ENCODE peak calls at places on chromosome 5, in six cellular contexts. One of them, this sample, is unnamed.
A peak's percentile ranks its signal among the peaks of the same experiment; 100 is the strongest.

GRCh38 chr5:74275204-74275992 is 365.1 kb downstream of the ENC1 start:
- DNase-seq in right atrium auricular region: no peak
- DNase-seq in HL-60: peak; percentile 25
- DNase-seq in endodermal cell: no peak
- DNase-seq in foreskin keratinocyte: no peak
- DNase-seq in keratinocyte: no peak
- DNase-seq in this sample: no peak

GRCh38 chr5:32814141-32814540 is 103.0 kb downstream of the NPR3 start:
- DNase-seq in right atrium auricular region: no peak
- DNase-seq in HL-60: no peak
- DNase-seq in endodermal cell: no peak
- DNase-seq in foreskin keratinocyte: no peak
- DNase-seq in keratinocyte: no peak
- DNase-seq in this sample: no peak

GRCh38 chr5:179178016-179178575 is 117.9 kb downstream of the ZNF354C start:
- DNase-seq in right atrium auricular region: no peak
- DNase-seq in HL-60: no peak
- DNase-seq in endodermal cell: no peak
- DNase-seq in foreskin keratinocyte: no peak
- DNase-seq in keratinocyte: no peak
- DNase-seq in this sample: no peak

GRCh38 chr5:56359809-56360685 is 126.9 kb upstream of the ANKRD55 start:
- DNase-seq in right atrium auricular region: no peak
- DNase-seq in HL-60: no peak
- DNase-seq in endodermal cell: no peak
- DNase-seq in foreskin keratinocyte: no peak
- DNase-seq in keratinocyte: no peak
- DNase-seq in this sample: no peak

GRCh38 chr5:68424799-68425537 is 209.4 kb downstream of the PIK3R1 start:
- DNase-seq in right atrium auricular region: no peak
- DNase-seq in HL-60: peak; percentile 2
- DNase-seq in endodermal cell: no peak
- DNase-seq in foreskin keratinocyte: no peak
- DNase-seq in keratinocyte: no peak
- DNase-seq in this sample: no peak

GRCh38 chr5:169745441-169746146 is 108.5 kb downstream of the DOCK2 start:
- DNase-seq in right atrium auricular region: no peak
- DNase-seq in HL-60: no peak
- DNase-seq in endodermal cell: peak; percentile 80
- DNase-seq in foreskin keratinocyte: peak; percentile 50
- DNase-seq in keratinocyte: no peak
- DNase-seq in this sample: peak; percentile 54

GRCh38 chr5:147854894-147855773 is 23.4 kb upstream of the SCGB3A2 start:
- DNase-seq in right atrium auricular region: no peak
- DNase-seq in HL-60: no peak
- DNase-seq in endodermal cell: no peak
- DNase-seq in foreskin keratinocyte: no peak
- DNase-seq in keratinocyte: no peak
- DNase-seq in this sample: no peak

GRCh38 chr5:24855485-24855884 is 210.7 kb upstream of the CDH10 start:
- DNase-seq in right atrium auricular region: no peak
- DNase-seq in HL-60: no peak
- DNase-seq in endodermal cell: peak; percentile 67
- DNase-seq in foreskin keratinocyte: no peak
- DNase-seq in keratinocyte: no peak
- DNase-seq in this sample: no peak

GRCh38 chr5:1732238-1732880 is 67.3 kb downstream of the MRPL36 start:
- DNase-seq in right atrium auricular region: peak; percentile 43
- DNase-seq in HL-60: no peak
- DNase-seq in endodermal cell: peak; percentile 32
- DNase-seq in foreskin keratinocyte: no peak
- DNase-seq in keratinocyte: no peak
- DNase-seq in this sample: no peak

GRCh38 chr5:71971862-71972261 is 135.4 kb upstream of the MAP1B start:
- DNase-seq in right atrium auricular region: no peak
- DNase-seq in HL-60: no peak
- DNase-seq in endodermal cell: no peak
- DNase-seq in foreskin keratinocyte: no peak
- DNase-seq in keratinocyte: no peak
- DNase-seq in this sample: no peak

GRCh38 chr5:77133061-77133758 is 46.1 kb upstream of the ZBED3 start:
- DNase-seq in right atrium auricular region: peak; percentile 79
- DNase-seq in HL-60: no peak
- DNase-seq in endodermal cell: no peak
- DNase-seq in foreskin keratinocyte: peak; percentile 97
- DNase-seq in keratinocyte: peak; percentile 93
- DNase-seq in this sample: peak; percentile 98

GRCh38 chr5:140344683-140345423 is 1.6 kb downstream of the HBEGF start:
- DNase-seq in right atrium auricular region: no peak
- DNase-seq in HL-60: no peak
- DNase-seq in endodermal cell: peak; percentile 69
- DNase-seq in foreskin keratinocyte: no peak
- DNase-seq in keratinocyte: no peak
- DNase-seq in this sample: no peak

GRCh38 chr5:53355930-53356329 is 124.5 kb upstream of the FST start:
- DNase-seq in right atrium auricular region: no peak
- DNase-seq in HL-60: no peak
- DNase-seq in endodermal cell: no peak
- DNase-seq in foreskin keratinocyte: no peak
- DNase-seq in keratinocyte: no peak
- DNase-seq in this sample: no peak

GRCh38 chr5:167940911-167941310 is 350.5 kb upstream of the WWC1 start:
- DNase-seq in right atrium auricular region: no peak
- DNase-seq in HL-60: no peak
- DNase-seq in endodermal cell: no peak
- DNase-seq in foreskin keratinocyte: no peak
- DNase-seq in keratinocyte: no peak
- DNase-seq in this sample: no peak

GRCh38 chr5:74765201-74765600 is 1.7 kb downstream of the GFM2 start:
- DNase-seq in right atrium auricular region: no peak
- DNase-seq in HL-60: no peak
- DNase-seq in endodermal cell: no peak
- DNase-seq in foreskin keratinocyte: no peak
- DNase-seq in keratinocyte: no peak
- DNase-seq in this sample: no peak

GRCh38 chr5:76689321-76690026 is 26.5 kb upstream of the F2R start:
- DNase-seq in right atrium auricular region: no peak
- DNase-seq in HL-60: no peak
- DNase-seq in endodermal cell: no peak
- DNase-seq in foreskin keratinocyte: peak; percentile 87
- DNase-seq in keratinocyte: peak; percentile 32
- DNase-seq in this sample: peak; percentile 53

GRCh38 chr5:173807150-173807784 is 80.9 kb upstream of the CPEB4 start:
- DNase-seq in right atrium auricular region: no peak
- DNase-seq in HL-60: no peak
- DNase-seq in endodermal cell: no peak
- DNase-seq in foreskin keratinocyte: no peak
- DNase-seq in keratinocyte: no peak
- DNase-seq in this sample: no peak

GRCh38 chr5:173809014-173809413 is 79.1 kb upstream of the CPEB4 start:
- DNase-seq in right atrium auricular region: no peak
- DNase-seq in HL-60: no peak
- DNase-seq in endodermal cell: no peak
- DNase-seq in foreskin keratinocyte: no peak
- DNase-seq in keratinocyte: no peak
- DNase-seq in this sample: no peak

GRCh38 chr5:173804579-173804978 is 83.6 kb upstream of the CPEB4 start:
- DNase-seq in right atrium auricular region: no peak
- DNase-seq in HL-60: no peak
- DNase-seq in endodermal cell: no peak
- DNase-seq in foreskin keratinocyte: no peak
- DNase-seq in keratinocyte: no peak
- DNase-seq in this sample: no peak

GRCh38 chr5:173808079-173808808 is 79.9 kb upstream of the CPEB4 start:
- DNase-seq in right atrium auricular region: no peak
- DNase-seq in HL-60: peak; percentile 86
- DNase-seq in endodermal cell: no peak
- DNase-seq in foreskin keratinocyte: no peak
- DNase-seq in keratinocyte: no peak
- DNase-seq in this sample: no peak

GRCh38 chr5:173806270-173807035 is 81.7 kb upstream of the CPEB4 start:
- DNase-seq in right atrium auricular region: no peak
- DNase-seq in HL-60: no peak
- DNase-seq in endodermal cell: no peak
- DNase-seq in foreskin keratinocyte: no peak
- DNase-seq in keratinocyte: no peak
- DNase-seq in this sample: no peak
- H3K27ac ChIP-seq in right atrium auricular region: no peak overlapping the region
- H3K27ac ChIP-seq in HL-60: no peak overlapping the region
- H3K27ac ChIP-seq in endodermal cell: no peak overlapping the region
- H3K27ac ChIP-seq in foreskin keratinocyte: no peak overlapping the region
- H3K27ac ChIP-seq in keratinocyte: no peak overlapping the region
- H3K27ac ChIP-seq in this sample: no peak overlapping the region

DNA sequence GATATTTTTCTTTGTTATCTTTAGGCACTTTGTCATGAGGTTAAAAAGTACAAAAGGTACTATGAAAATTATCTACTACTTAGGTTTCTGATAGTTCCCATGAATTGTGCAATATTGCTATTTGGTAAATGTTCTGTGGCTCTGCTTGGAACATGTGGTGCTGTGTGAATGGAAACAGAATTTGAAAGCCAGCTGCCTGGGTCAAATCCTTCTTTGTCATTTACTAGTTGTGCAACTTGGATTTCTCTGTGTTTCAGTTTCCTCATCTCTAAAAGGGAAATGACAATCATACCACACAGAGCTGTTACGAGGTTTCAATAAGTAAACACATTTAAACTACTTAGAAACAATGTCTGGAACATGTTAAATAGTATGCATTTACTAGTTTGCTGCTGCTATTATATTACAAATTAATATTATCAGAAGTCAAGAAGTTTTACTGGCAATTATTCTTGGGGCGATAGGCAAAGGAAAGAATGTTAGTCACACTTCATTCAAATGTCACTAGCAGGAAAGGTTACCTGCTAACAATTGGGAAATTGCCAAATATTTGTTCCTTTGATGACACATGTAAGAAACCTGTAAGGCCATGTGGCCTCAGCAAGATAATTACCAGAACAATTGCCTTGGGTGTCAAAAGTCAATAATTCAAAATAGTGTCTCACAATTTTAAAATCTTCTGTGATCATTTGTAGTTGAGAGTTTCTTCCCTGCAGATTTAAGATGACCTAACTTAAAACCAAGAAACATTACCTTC is 184.8 kb downstream of the KIAA0825 start:
- DNase-seq in right atrium auricular region: peak; percentile 68
- DNase-seq in HL-60: peak; percentile 60
- DNase-seq in endodermal cell: no peak
- DNase-seq in foreskin keratinocyte: peak; percentile 19
- DNase-seq in keratinocyte: no peak
- DNase-seq in this sample: peak; percentile 44
- H3K27ac ChIP-seq in right atrium auricular region: peak overlapping the region; percentile 33
- H3K27ac ChIP-seq in HL-60: peak overlapping the region; percentile 61
- H3K27ac ChIP-seq in endodermal cell: no peak overlapping the region
- H3K27ac ChIP-seq in foreskin keratinocyte: no peak overlapping the region
- H3K27ac ChIP-seq in keratinocyte: no peak overlapping the region
- H3K27ac ChIP-seq in this sample: peak overlapping the region; percentile 40

GRCh38 chr5:133243196-133243595 is 191.4 kb downstream of the HSPA4 start:
- DNase-seq in right atrium auricular region: no peak
- DNase-seq in HL-60: no peak
- DNase-seq in endodermal cell: no peak
- DNase-seq in foreskin keratinocyte: no peak
- DNase-seq in keratinocyte: no peak
- DNase-seq in this sample: no peak

GRCh38 chr5:133244242-133244641 is 192.4 kb downstream of the HSPA4 start:
- DNase-seq in right atrium auricular region: no peak
- DNase-seq in HL-60: no peak
- DNase-seq in endodermal cell: no peak
- DNase-seq in foreskin keratinocyte: no peak
- DNase-seq in keratinocyte: no peak
- DNase-seq in this sample: no peak

GRCh38 chr5:133241179-133241728 is 189.4 kb downstream of the HSPA4 start:
- DNase-seq in right atrium auricular region: no peak
- DNase-seq in HL-60: peak; percentile 61
- DNase-seq in endodermal cell: no peak
- DNase-seq in foreskin keratinocyte: no peak
- DNase-seq in keratinocyte: no peak
- DNase-seq in this sample: no peak

GRCh38 chr5:133240425-133241091 is 188.7 kb downstream of the HSPA4 start:
- DNase-seq in right atrium auricular region: peak; percentile 66
- DNase-seq in HL-60: peak; percentile 69
- DNase-seq in endodermal cell: no peak
- DNase-seq in foreskin keratinocyte: peak; percentile 91
- DNase-seq in keratinocyte: peak; percentile 96
- DNase-seq in this sample: peak; percentile 89

DNA sequence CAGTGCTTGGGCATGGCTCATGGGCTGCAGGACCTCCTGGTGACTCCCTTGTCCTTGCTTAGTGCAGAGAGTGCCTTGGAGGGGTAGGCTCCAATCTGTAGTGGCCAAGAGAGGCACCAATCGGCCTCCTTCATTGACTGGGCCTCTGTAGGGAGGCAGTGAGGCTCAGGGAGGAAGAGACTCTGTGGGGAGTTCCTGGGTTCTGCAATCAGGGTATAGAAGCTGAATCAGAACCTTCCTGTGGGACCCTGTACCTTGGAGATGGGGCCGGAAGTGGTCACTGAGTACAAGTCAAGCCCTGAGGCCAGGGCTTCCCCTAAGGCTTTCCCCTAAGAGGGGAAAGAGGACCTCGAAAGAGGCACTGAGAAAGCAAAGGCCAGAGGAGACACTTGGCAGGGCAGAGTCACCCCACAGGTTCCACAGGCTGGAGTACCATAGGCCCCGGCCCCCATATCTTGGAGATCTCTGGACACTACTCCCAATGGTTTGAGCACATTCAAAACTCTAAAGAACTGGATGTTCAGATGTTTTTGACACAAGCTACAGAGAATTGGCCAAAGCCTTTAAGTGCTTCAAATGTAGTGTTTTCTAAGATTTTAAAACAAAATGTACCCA is 190.5 kb downstream of the HSPA4 start:
- DNase-seq in right atrium auricular region: no peak
- DNase-seq in HL-60: no peak
- DNase-seq in endodermal cell: no peak
- DNase-seq in foreskin keratinocyte: no peak
- DNase-seq in keratinocyte: no peak
- DNase-seq in this sample: no peak
- H3K27ac ChIP-seq in right atrium auricular region: no peak overlapping the region
- H3K27ac ChIP-seq in HL-60: no peak overlapping the region
- H3K27ac ChIP-seq in endodermal cell: no peak overlapping the region
- H3K27ac ChIP-seq in foreskin keratinocyte: no peak overlapping the region
- H3K27ac ChIP-seq in keratinocyte: no peak overlapping the region
- H3K27ac ChIP-seq in this sample: no peak overlapping the region

GRCh38 chr5:143546394-143546793 is 142.9 kb upstream of the NR3C1 start:
- DNase-seq in right atrium auricular region: no peak
- DNase-seq in HL-60: no peak
- DNase-seq in endodermal cell: no peak
- DNase-seq in foreskin keratinocyte: no peak
- DNase-seq in keratinocyte: no peak
- DNase-seq in this sample: no peak

GRCh38 chr5:143541943-143542797 is 138.7 kb upstream of the NR3C1 start:
- DNase-seq in right atrium auricular region: no peak
- DNase-seq in HL-60: no peak
- DNase-seq in endodermal cell: no peak
- DNase-seq in foreskin keratinocyte: peak; percentile 44
- DNase-seq in keratinocyte: no peak
- DNase-seq in this sample: no peak

GRCh38 chr5:143544606-143545005 is 141.1 kb upstream of the NR3C1 start:
- DNase-seq in right atrium auricular region: no peak
- DNase-seq in HL-60: no peak
- DNase-seq in endodermal cell: no peak
- DNase-seq in foreskin keratinocyte: no peak
- DNase-seq in keratinocyte: no peak
- DNase-seq in this sample: no peak

GRCh38 chr5:143542798-143543144 is 139.3 kb upstream of the NR3C1 start:
- DNase-seq in right atrium auricular region: no peak
- DNase-seq in HL-60: no peak
- DNase-seq in endodermal cell: no peak
- DNase-seq in foreskin keratinocyte: no peak
- DNase-seq in keratinocyte: no peak
- DNase-seq in this sample: no peak

GRCh38 chr5:143543358-143544255 is 140.1 kb upstream of the NR3C1 start:
- DNase-seq in right atrium auricular region: no peak
- DNase-seq in HL-60: no peak
- DNase-seq in endodermal cell: no peak
- DNase-seq in foreskin keratinocyte: no peak
- DNase-seq in keratinocyte: no peak
- DNase-seq in this sample: no peak
- H3K27ac ChIP-seq in right atrium auricular region: no peak overlapping the region
- H3K27ac ChIP-seq in HL-60: no peak overlapping the region
- H3K27ac ChIP-seq in endodermal cell: no peak overlapping the region
- H3K27ac ChIP-seq in foreskin keratinocyte: no peak overlapping the region
- H3K27ac ChIP-seq in keratinocyte: no peak overlapping the region
- H3K27ac ChIP-seq in this sample: peak overlapping the region; percentile 27

This sample was measured in epithelial cell of prostate.